ENCODE peak calls at places on chromosomes 3 and 15, in seven cellular contexts. T, S, Y, X, C, R and I are unnamed samples.
A peak's percentile ranks its signal among the peaks of the same experiment; 100 is the strongest.

GRCh38 chr15:83732196-83732595 is 78.3 kb downstream of the ADAMTSL3 start:
- DNase-seq in T (no peak), S (no peak), Y (no peak), X (no peak), C (no peak), R (no peak), I (no peak)

GRCh38 chr3:49747792-49748480 is 24.2 kb upstream of the GMPPB start:
- DNase-seq in T (no peak), S (peak; percentile 86), Y (peak; percentile 54), X (no peak), C (peak; percentile 19), R (no peak), I (peak; percentile 77)

GRCh38 chr15:77224352-77224751 is 153.4 kb upstream of the TSPAN3 start:
- DNase-seq in T (no peak), S (peak; percentile 6), Y (no peak), X (no peak), C (no peak), R (no peak), I (no peak)

GRCh38 chr3:85476891-85477495 is 518.2 kb downstream of the CADM2 start:
- DNase-seq in T (no peak), S (no peak), Y (no peak), X (no peak), C (peak; percentile 5), R (no peak), I (no peak)

GRCh38 chr3:177641206-177641605 is 443.9 kb upstream of the TBL1XR1 start:
- DNase-seq in T (no peak), S (no peak), Y (no peak), X (no peak), C (no peak), R (no peak), I (no peak)

GRCh38 chr3:178709047-178709446 is 172.8 kb downstream of the KCNMB2 start:
- DNase-seq in T (no peak), S (peak; percentile 14), Y (no peak), X (no peak), C (no peak), R (no peak), I (peak; percentile 6)

GRCh38 chr3:187641319-187641976 is 28.7 kb downstream of the SST start:
- DNase-seq in T (no peak), S (no peak), Y (peak; percentile 32), X (no peak), C (no peak), R (no peak), I (no peak)

GRCh38 chr3:108132727-108133373 is 42.0 kb upstream of the CD47 start:
- DNase-seq in T (no peak), S (peak; percentile 31), Y (peak; percentile 58), X (no peak), C (peak; percentile 36), R (no peak), I (peak; percentile 47)

GRCh38 chr3:135091956-135092355 is 296.9 kb downstream of the EPHB1 start:
- DNase-seq in T (no peak), S (no peak), Y (no peak), X (peak; percentile 54), C (no peak), R (no peak), I (no peak)

GRCh38 chr3:141652349-141652748 is 85.7 kb upstream of the RNF7 start:
- DNase-seq in T (no peak), S (no peak), Y (no peak), X (no peak), C (no peak), R (no peak), I (no peak)

GRCh38 chr3:16289144-16289889 is 24.3 kb downstream of the OXNAD1 start:
- DNase-seq in T (no peak), S (no peak), Y (no peak), X (no peak), C (no peak), R (no peak), I (peak; percentile 21)

GRCh38 chr3:58025824-58026579 is 17.8 kb downstream of the FLNB start:
- DNase-seq in T (no peak), S (peak; percentile 80), Y (peak; percentile 75), X (no peak), C (no peak), R (no peak), I (no peak)